ENCODE peak calls at places on chromosomes 13 and 19, in ten cellular contexts. P, R, C, T, D, S, F, M, V and J are unnamed samples.

GRCh38 chr13:63288576-63288975 is 1872.9 kb upstream of the PCDH20 start:
- DNase-seq in P (no peak), R (no peak), C (no peak), T (no peak), D (no peak), S (no peak), F (no peak), M (no peak), V (no peak), J (no peak)

GRCh38 chr19:51107406-51108065 is 673 bp downstream of the CTU1 start:
- DNase-seq in P (no peak), R (no peak), C (no peak), T (peak; percentile 14), D (no peak), S (no peak), F (no peak), M (peak; percentile 89), V (peak; percentile 32), J (no peak)

GRCh38 chr13:44117351-44117750 is 237.6 kb downstream of the LACC1 start:
- DNase-seq in P (no peak), R (no peak), C (no peak), T (peak; percentile 52), D (no peak), S (no peak), F (no peak), M (no peak), V (no peak), J (no peak)

GRCh38 chr13:49869514-49869913 is 66.6 kb downstream of the SPRYD7 start:
- DNase-seq in P (no peak), R (peak; percentile 69), C (peak; percentile 18), T (peak; percentile 57), D (no peak), S (no peak), F (no peak), M (no peak), V (no peak), J (no peak)

GRCh38 chr13:32330438-32330837 is 15.1 kb downstream of the BRCA2 start:
- DNase-seq in P (no peak), R (no peak), C (no peak), T (peak; percentile 79), D (no peak), S (no peak), F (peak; percentile 62), M (no peak), V (no peak), J (no peak)

GRCh38 chr13:80469841-80470378 is 129.0 kb upstream of the SPRY2 start:
- DNase-seq in P (peak; percentile 66), R (no peak), C (peak; percentile 74), T (peak; percentile 97), D (peak; percentile 86), S (peak; percentile 5), F (no peak), M (peak; percentile 92), V (peak; percentile 81), J (no peak)

GRCh38 chr13:43983373-43983772 is 103.7 kb downstream of the LACC1 start:
- DNase-seq in P (no peak), R (no peak), C (no peak), T (no peak), D (no peak), S (no peak), F (no peak), M (no peak), V (no peak), J (no peak)

GRCh38 chr13:72889496-72889895 is 107.6 kb downstream of the PIBF1 start:
- DNase-seq in P (no peak), R (no peak), C (no peak), T (no peak), D (no peak), S (no peak), F (no peak), M (no peak), V (no peak), J (no peak)

GRCh38 chr13:99374994-99375805 is 68.0 kb upstream of the GPR183 start:
- DNase-seq in P (no peak), R (no peak), C (peak; percentile 43), T (no peak), D (no peak), S (no peak), F (no peak), M (peak; percentile 84), V (no peak), J (peak; percentile 62)

GRCh38 chr19:38319421-38320258 is at the start of gene KCNK6:
- DNase-seq in P (no peak), R (peak; percentile 66), C (peak; percentile 61), T (peak; percentile 36), D (peak; percentile 40), S (no peak), F (no peak), M (peak; percentile 92), V (peak; percentile 39), J (peak; percentile 73)

GRCh38 chr19:6687117-6687516 is 17.2 kb upstream of the TNFSF14 start:
- DNase-seq in P (no peak), R (no peak), C (no peak), T (no peak), D (no peak), S (no peak), F (no peak), M (no peak), V (no peak), J (no peak)

GRCh38 chr19:40690050-40690698 is at the start of gene NUMBL:
- DNase-seq in P (no peak), R (no peak), C (no peak), T (no peak), D (peak; percentile 53), S (no peak), F (no peak), M (no peak), V (peak; percentile 37), J (no peak)

GRCh38 chr19:44685877-44686276 is 13.1 kb upstream of the CEACAM16 start:
- DNase-seq in P (no peak), R (no peak), C (no peak), T (peak; percentile 66), D (no peak), S (no peak), F (no peak), M (no peak), V (no peak), J (no peak)

GRCh38 chr19:18946918-18947317 is 5.9 kb upstream of the HOMER3 start:
- DNase-seq in P (no peak), R (no peak), C (no peak), T (no peak), D (no peak), S (no peak), F (no peak), M (no peak), V (no peak), J (no peak)

DNA sequence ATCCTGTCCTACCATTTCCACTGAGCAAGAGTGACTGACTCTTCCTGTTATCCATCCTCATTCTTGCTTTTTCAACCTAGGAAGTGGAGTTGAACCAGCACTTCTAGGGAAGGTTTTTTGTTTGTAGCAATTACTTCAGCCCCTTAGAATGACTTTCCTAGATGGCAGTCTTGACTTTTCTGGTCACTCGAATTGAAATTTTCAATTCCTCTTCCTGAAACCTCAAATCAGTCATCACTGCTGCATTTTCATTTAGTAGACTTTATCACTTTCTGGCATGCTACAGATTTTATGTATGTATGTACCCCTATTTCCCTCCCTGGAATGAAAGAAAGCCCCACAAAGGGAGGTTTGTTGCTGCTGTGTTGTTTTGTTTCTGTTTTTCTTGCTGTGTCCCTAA is 915.9 kb downstream of the PCDH17 start:
- DNase-seq in P (no peak), R (no peak), C (no peak), T (no peak), D (no peak), S (no peak), F (no peak), M (no peak), V (no peak), J (no peak)
- TF ChIP-seq CTCF in P (no peak), R (no peak), C (no peak), T (no peak), D (no peak), S (no peak), F (no peak), M (no peak), V (no peak), J (no peak)

GRCh38 chr19:13154911-13155471 is 4.8 kb downstream of the IER2 start:
- DNase-seq in P (peak; percentile 47), R (peak; percentile 94), C (peak; percentile 94), T (no peak), D (peak; percentile 74), S (no peak), F (no peak), M (peak; percentile 97), V (peak; percentile 69), J (peak; percentile 89)
- TF ChIP-seq CTCF in P (peak; percentile 6), R (no peak), C (no peak), T (peak; percentile 28), D (no peak), S (peak; percentile 10), F (peak; percentile 14), M (no peak), V (no peak), J (peak; percentile 21)

DNA sequence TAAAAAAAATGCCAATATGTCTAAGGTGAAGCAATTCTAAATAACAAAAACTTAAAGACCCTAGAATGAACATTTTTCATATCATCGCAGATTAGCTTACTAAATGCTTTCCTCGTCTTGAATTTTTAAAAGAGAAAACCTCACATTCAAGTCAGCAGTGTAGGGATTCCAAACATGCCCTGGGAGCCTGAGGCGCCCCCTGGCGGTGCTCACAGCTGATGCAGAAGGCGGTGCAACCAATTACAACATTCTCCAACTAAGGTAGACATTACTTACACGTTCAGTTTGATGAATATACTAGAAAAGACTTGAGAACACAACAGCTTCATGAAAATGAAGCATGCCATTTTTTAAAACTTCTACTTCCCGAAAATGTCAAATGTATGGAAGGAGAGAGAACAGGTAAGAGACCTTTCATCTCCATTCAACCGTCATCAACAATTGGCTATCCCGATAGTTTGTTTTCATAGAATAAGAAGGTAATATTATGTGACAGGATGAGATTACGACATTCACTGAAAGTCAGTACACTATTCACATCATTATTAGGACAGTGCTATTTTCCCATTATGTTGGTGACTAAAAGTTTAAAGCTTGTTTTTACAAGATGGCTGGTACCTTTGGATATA is 304.4 kb downstream of the DCLK1 start:
- DNase-seq in P (no peak), R (peak; percentile 73), C (no peak), T (no peak), D (no peak), S (no peak), F (no peak), M (no peak), V (no peak), J (no peak)
- TF ChIP-seq CTCF in P (no peak), R (peak; percentile 89), C (no peak), T (peak; percentile 33), D (no peak), S (peak; percentile 16), F (peak; percentile 15), M (no peak), V (no peak), J (no peak)

DNA sequence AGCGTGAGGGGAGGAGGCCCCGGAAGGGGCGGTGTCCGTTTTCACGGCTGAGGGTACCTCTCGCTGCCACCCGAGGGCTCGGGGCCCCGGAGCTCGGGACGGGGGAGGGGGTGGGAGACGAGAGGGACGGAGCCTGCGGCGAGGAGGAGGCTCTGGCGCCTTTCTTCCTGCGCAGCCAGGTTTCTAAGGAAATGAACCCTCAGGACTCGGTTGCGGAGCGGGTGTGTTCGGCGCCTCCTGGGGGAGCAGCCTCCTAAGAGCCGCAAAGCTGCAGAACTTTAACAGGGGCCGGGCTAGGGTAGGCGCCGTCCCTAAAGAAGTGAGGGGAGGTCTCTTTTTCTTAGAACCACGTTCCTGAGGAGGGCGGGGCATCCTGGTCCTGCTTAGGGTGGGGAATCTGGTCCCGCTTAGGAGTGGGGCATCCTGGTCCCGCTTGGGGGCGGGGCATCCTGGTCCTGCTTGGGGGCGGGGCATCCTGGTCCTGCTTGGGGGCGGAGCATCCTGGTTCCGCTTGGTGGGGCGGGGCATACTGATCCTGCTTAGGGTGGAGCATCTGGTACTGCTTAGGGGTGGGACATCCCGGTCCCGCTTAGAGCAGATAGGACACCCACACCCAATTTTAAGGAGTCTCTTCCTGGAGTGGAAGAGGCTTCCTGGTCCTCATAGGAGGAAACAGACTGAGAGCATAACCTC is 6.2 kb downstream of the SYT5 start:
- DNase-seq in P (no peak), R (peak; percentile 96), C (peak; percentile 25), T (peak; percentile 69), D (peak; percentile 46), S (peak; percentile 80), F (peak; percentile 49), M (peak; percentile 93), V (peak; percentile 53), J (no peak)
- TF ChIP-seq CTCF in P (no peak), R (no peak), C (no peak), T (no peak), D (no peak), S (peak; percentile 20), F (peak; percentile 13), M (no peak), V (no peak), J (no peak)